ENCODE peak calls at places on chromosomes 7 and 10, in four cellular contexts. X, R, G and W are unnamed samples.

GRCh38 chr7:69412331-69413146 is 185.7 kb upstream of the AUTS2 start:
- DNase-seq in X (peak), R (no peak), G (no peak), W (peak)

GRCh38 chr7:157560258-157560654 is 223.5 kb downstream of the DNAJB6 start:
- DNase-seq in X (no peak), R (no peak), G (no peak), W (no peak)

GRCh38 chr10:128095753-128096469 is 30.3 kb downstream of the MKI67 start:
- DNase-seq in X (no peak), R (no peak), G (no peak), W (no peak)

GRCh38 chr7:34762769-34763168 is 104.8 kb downstream of the NPSR1 start:
- DNase-seq in X (peak), R (no peak), G (peak), W (no peak)

GRCh38 chr7:29623976-29624375 is 60.3 kb downstream of the PRR15 start:
- DNase-seq in X (no peak), R (no peak), G (peak), W (no peak)

GRCh38 chr10:132618158-132618924 is 80.8 kb downstream of the INPP5A start:
- DNase-seq in X (no peak), R (no peak), G (peak), W (no peak)

GRCh38 chr7:88106430-88106829 is 113.4 kb downstream of the SRI start:
- DNase-seq in X (no peak), R (no peak), G (no peak), W (no peak)

GRCh38 chr10:86715836-86716235 is 40.6 kb upstream of the BMPR1A start:
- DNase-seq in X (no peak), R (no peak), G (no peak), W (no peak)

GRCh38 chr10:33546031-33546430 is 211.6 kb upstream of the NRP1 start:
- DNase-seq in X (no peak), R (no peak), G (no peak), W (no peak)

GRCh38 chr10:76080991-76081390 is 649.6 kb downstream of the LRMDA start:
- DNase-seq in X (peak), R (no peak), G (no peak), W (no peak)

GRCh38 chr7:43232376-43232775 is 119.9 kb downstream of the HECW1 start:
- DNase-seq in X (peak), R (no peak), G (peak), W (no peak)

GRCh38 chr10:50417486-50417905 is 166.2 kb upstream of the ASAH2 start:
- DNase-seq in X (no peak), R (peak), G (no peak), W (no peak)

GRCh38 chr10:29994833-29995232 is 64.6 kb downstream of the JCAD start:
- DNase-seq in X (no peak), R (no peak), G (no peak), W (no peak)

GRCh38 chr7:108442039-108442568 is 14.1 kb downstream of the NRCAM start:
- DNase-seq in X (no peak), R (no peak), G (no peak), W (no peak)

GRCh38 chr7:35839860-35840854 is 39.3 kb downstream of the SEPTIN7 start:
- DNase-seq in X (peak), R (no peak), G (peak), W (peak)

GRCh38 chr7:46233585-46234329 is 312.7 kb upstream of the IGFBP3 start:
- DNase-seq in X (no peak), R (no peak), G (no peak), W (no peak)

GRCh38 chr7:131947661-131948060 is 391.2 kb upstream of the PODXL start:
- DNase-seq in X (no peak), R (no peak), G (no peak), W (no peak)

GRCh38 chr7:134420509-134421125 is 38.3 kb downstream of the AKR1B1 start:
- DNase-seq in X (peak), R (peak), G (peak), W (peak)
- TF ChIP-seq CTCF in X (peak), R (peak), G (peak), W (peak)

DNA sequence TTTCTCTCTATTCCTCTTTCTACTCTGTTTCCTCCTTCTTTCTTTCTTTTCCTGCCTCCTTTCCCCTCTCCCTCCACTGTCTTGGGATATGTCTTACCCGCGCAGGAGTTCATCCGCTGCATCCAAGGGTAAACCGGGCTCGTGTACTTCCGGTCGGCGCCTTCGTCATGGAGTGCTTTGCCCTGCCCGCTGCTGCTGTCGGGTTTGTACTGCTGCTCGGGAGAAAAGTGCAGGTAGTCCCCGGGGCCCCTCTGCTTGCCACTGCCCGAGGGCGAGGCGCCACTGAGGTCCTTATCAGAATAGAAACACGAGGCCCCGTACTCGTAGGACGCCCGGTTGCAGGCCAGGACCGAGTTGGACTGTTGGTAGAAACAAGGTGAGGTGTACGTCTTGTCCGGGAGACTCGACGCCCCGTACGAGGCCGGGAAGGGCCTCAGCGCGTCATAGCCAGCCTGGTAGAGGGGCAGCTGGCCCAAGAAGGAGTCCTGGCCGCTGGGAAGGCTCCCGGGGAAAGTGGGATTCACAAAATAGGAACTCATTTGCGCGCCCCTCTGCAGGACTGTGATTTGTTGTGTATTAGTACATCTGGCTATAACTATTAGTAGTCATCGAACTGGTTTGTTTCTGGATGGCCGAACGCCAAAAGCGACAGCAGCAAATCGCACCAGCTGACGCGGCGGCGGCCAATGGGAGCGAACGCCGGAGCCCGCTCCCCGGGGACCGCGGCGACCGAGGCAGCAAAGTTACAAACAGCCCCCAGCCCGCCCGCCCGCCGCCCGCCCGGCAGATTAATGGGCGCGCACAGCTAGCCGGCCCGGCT is at the start of gene HOXA6:
- DNase-seq in X (no peak), R (no peak), G (no peak), W (no peak)
- H3K4me3 ChIP-seq in X (no peak), R (peak), G (no peak), W (no peak)

GRCh38 chr10:63236113-63236935 is 103.2 kb downstream of the NRBF2 start:
- DNase-seq in X (peak), R (no peak), G (peak), W (peak)
- TF ChIP-seq CTCF in X (no peak), R (no peak), G (no peak), W (no peak)

GRCh38 chr7:2399848-2400587 is 3.4 kb upstream of the CHST12 start:
- DNase-seq in X (peak), R (peak), G (peak), W (peak)
- H3K4me3 ChIP-seq in X (no peak), R (no peak), G (no peak), W (no peak)

DNA sequence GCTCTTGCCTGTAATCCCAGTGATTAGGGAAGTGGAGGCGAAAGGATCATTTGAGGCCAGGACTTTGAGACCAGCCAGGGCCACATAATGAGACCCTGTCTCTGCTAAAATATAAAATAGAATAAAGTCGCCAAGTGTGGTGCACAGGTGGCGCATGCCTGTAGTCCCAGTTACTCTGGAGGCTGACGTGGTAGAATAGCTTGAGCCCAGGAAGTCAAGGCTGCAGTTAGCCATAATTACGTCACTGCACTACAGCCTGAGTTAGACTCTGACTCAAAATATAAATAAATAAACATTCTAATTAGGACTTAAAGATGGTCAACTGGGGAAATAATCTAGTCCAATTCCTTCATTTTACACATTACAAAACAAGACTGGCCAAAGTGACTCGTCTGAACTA is 768 bp downstream of the CHCHD2 start:
- DNase-seq in X (peak), R (no peak), G (peak), W (peak)
- TF ChIP-seq CTCF in X (no peak), R (no peak), G (no peak), W (peak)

GRCh38 chr10:117168135-117168674 is 29.1 kb upstream of the KCNK18 start:
- DNase-seq in X (peak), R (peak), G (no peak), W (no peak)
- H3K4me3 ChIP-seq in X (peak), R (peak), G (no peak), W (peak)